ENCODE peak calls at places on chromosome 1, in five cellular contexts. N is K562, U is natural killer cell, O is anterior cingulate cortex, W is fibroblast of pulmonary artery. P is an unnamed sample.

GRCh38 chr1:39507230-39507928 is 15.9 kb downstream of the BMP8A start:
- DNase-seq in N (peak), U (no peak), O (no peak), W (no peak), P (no peak)

GRCh38 chr1:243842978-243843490 is 7.0 kb downstream of the AKT3 start:
- DNase-seq in N (no peak), U (no peak), O (no peak), W (peak), P (no peak)

GRCh38 chr1:6276765-6277555 is 16.1 kb upstream of the GPR153 start:
- DNase-seq in N (peak), U (no peak), O (no peak), W (no peak), P (no peak)

GRCh38 chr1:92577251-92577895 is 90.6 kb upstream of the GFI1 start:
- DNase-seq in N (no peak), U (no peak), O (no peak), W (peak), P (peak)

GRCh38 chr1:201335174-201335870 is 42.2 kb downstream of the TNNT2 start:
- DNase-seq in N (no peak), U (no peak), O (no peak), W (no peak), P (no peak)

GRCh38 chr1:209651148-209651547 is 1.1 kb downstream of the LAMB3 start:
- DNase-seq in N (peak), U (no peak), O (no peak), W (peak), P (no peak)

GRCh38 chr1:91864017-91864700 is 21.8 kb downstream of the TGFBR3 start:
- DNase-seq in N (no peak), U (no peak), O (no peak), W (peak), P (no peak)

GRCh38 chr1:51230501-51231078 is 5.5 kb upstream of the RNF11 start:
- DNase-seq in N (no peak), U (no peak), O (no peak), W (no peak), P (no peak)

GRCh38 chr1:86912501-86912900 is 1.4 kb downstream of the SELENOF start:
- DNase-seq in N (no peak), U (no peak), O (no peak), W (peak), P (no peak)